ENCODE peak calls at places on chromosome 14, in eight cellular contexts. One of them, this sample, is unnamed.

GRCh38 chr14:101525646-101526527 is 35.4 kb upstream of the DIO3 start:
- DNase-seq in astrocyte of the spinal cord: no peak
- DNase-seq in NCI-H2081: no peak
- DNase-seq in WTC11: no peak
- DNase-seq in effector CD4-positive, alpha-beta T cell: no peak
- DNase-seq in fibroblast of mammary gland: no peak
- DNase-seq in ovary: no peak
- DNase-seq in small intestine: no peak
- DNase-seq in this sample: no peak

GRCh38 chr14:72925171-72925759 is 999 bp upstream of the DCAF4 start:
- DNase-seq in NCI-H2081: no peak
- DNase-seq in ovary: peak
- DNase-seq in small intestine: no peak
- DNase-seq in fibroblast of mammary gland: no peak
- DNase-seq in astrocyte of the spinal cord: no peak
- DNase-seq in effector CD4-positive, alpha-beta T cell: no peak
- DNase-seq in WTC11: no peak
- DNase-seq in this sample: no peak

GRCh38 chr14:55955175-55955574 is 163.0 kb upstream of the PELI2 start:
- DNase-seq in small intestine: no peak
- DNase-seq in ovary: no peak
- DNase-seq in effector CD4-positive, alpha-beta T cell: no peak
- DNase-seq in NCI-H2081: no peak
- DNase-seq in fibroblast of mammary gland: no peak
- DNase-seq in WTC11: no peak
- DNase-seq in astrocyte of the spinal cord: no peak
- DNase-seq in this sample: no peak

GRCh38 chr14:61388173-61388975 is 67.0 kb downstream of the PRKCH start:
- DNase-seq in NCI-H2081: no peak
- DNase-seq in effector CD4-positive, alpha-beta T cell: peak
- DNase-seq in fibroblast of mammary gland: peak
- DNase-seq in astrocyte of the spinal cord: peak
- DNase-seq in ovary: no peak
- DNase-seq in WTC11: no peak
- DNase-seq in small intestine: peak
- DNase-seq in this sample: no peak

GRCh38 chr14:22536853-22537338 is 52.1 kb downstream of the DAD1 start:
- DNase-seq in astrocyte of the spinal cord: peak
- DNase-seq in fibroblast of mammary gland: peak
- DNase-seq in small intestine: peak
- DNase-seq in ovary: peak
- DNase-seq in WTC11: no peak
- DNase-seq in NCI-H2081: no peak
- DNase-seq in effector CD4-positive, alpha-beta T cell: peak
- DNase-seq in this sample: peak

GRCh38 chr14:79418649-79419415 is 792.5 kb downstream of the DIO2 start:
- DNase-seq in small intestine: no peak
- DNase-seq in effector CD4-positive, alpha-beta T cell: no peak
- DNase-seq in NCI-H2081: no peak
- DNase-seq in ovary: no peak
- DNase-seq in astrocyte of the spinal cord: no peak
- DNase-seq in fibroblast of mammary gland: no peak
- DNase-seq in WTC11: no peak
- DNase-seq in this sample: no peak

GRCh38 chr14:100586520-100587247 is 533 bp downstream of the BEGAIN start:
- DNase-seq in effector CD4-positive, alpha-beta T cell: no peak
- DNase-seq in fibroblast of mammary gland: peak
- DNase-seq in WTC11: peak
- DNase-seq in ovary: no peak
- DNase-seq in NCI-H2081: peak
- DNase-seq in astrocyte of the spinal cord: no peak
- DNase-seq in small intestine: peak
- DNase-seq in this sample: no peak

GRCh38 chr14:95098984-95099599 is 58.2 kb downstream of the DICER1 start:
- DNase-seq in ovary: peak
- DNase-seq in fibroblast of mammary gland: peak
- DNase-seq in WTC11: peak
- DNase-seq in effector CD4-positive, alpha-beta T cell: no peak
- DNase-seq in astrocyte of the spinal cord: peak
- DNase-seq in NCI-H2081: peak
- DNase-seq in small intestine: peak
- DNase-seq in this sample: peak

GRCh38 chr14:25032092-25032784 is 17.7 kb downstream of the STXBP6 start:
- DNase-seq in small intestine: no peak
- DNase-seq in ovary: no peak
- DNase-seq in NCI-H2081: no peak
- DNase-seq in WTC11: peak
- DNase-seq in fibroblast of mammary gland: no peak
- DNase-seq in astrocyte of the spinal cord: no peak
- DNase-seq in effector CD4-positive, alpha-beta T cell: no peak
- DNase-seq in this sample: no peak

GRCh38 chr14:102097441-102098135 is 10.7 kb upstream of the HSP90AA1 start:
- DNase-seq in effector CD4-positive, alpha-beta T cell: no peak
- DNase-seq in fibroblast of mammary gland: no peak
- DNase-seq in NCI-H2081: no peak
- DNase-seq in astrocyte of the spinal cord: no peak
- DNase-seq in small intestine: no peak
- DNase-seq in WTC11: peak
- DNase-seq in ovary: no peak
- DNase-seq in this sample: no peak

GRCh38 chr14:103130965-103131364 is 7.7 kb downstream of the TNFAIP2 start:
- DNase-seq in astrocyte of the spinal cord: peak
- DNase-seq in effector CD4-positive, alpha-beta T cell: no peak
- DNase-seq in ovary: peak
- DNase-seq in fibroblast of mammary gland: peak
- DNase-seq in WTC11: no peak
- DNase-seq in small intestine: no peak
- DNase-seq in NCI-H2081: no peak
- DNase-seq in this sample: no peak

GRCh38 chr14:77240336-77240915 is 30.6 kb downstream of the NGB start:
- DNase-seq in WTC11: no peak
- DNase-seq in small intestine: no peak
- DNase-seq in ovary: no peak
- DNase-seq in NCI-H2081: no peak
- DNase-seq in astrocyte of the spinal cord: no peak
- DNase-seq in effector CD4-positive, alpha-beta T cell: no peak
- DNase-seq in fibroblast of mammary gland: no peak
- DNase-seq in this sample: no peak

GRCh38 chr14:23567186-23568020 is at the start of gene AP1G2:
- DNase-seq in WTC11: peak
- DNase-seq in NCI-H2081: peak
- DNase-seq in astrocyte of the spinal cord: peak
- DNase-seq in effector CD4-positive, alpha-beta T cell: peak
- DNase-seq in fibroblast of mammary gland: peak
- DNase-seq in small intestine: peak
- DNase-seq in ovary: peak
- DNase-seq in this sample: peak

GRCh38 chr14:50897658-50898175 is 25.9 kb downstream of the ABHD12B start:
- DNase-seq in effector CD4-positive, alpha-beta T cell: no peak
- DNase-seq in ovary: no peak
- DNase-seq in NCI-H2081: no peak
- DNase-seq in fibroblast of mammary gland: no peak
- DNase-seq in astrocyte of the spinal cord: no peak
- DNase-seq in WTC11: no peak
- DNase-seq in small intestine: no peak
- DNase-seq in this sample: no peak

GRCh38 chr14:83071888-83072501 is 1538.3 kb upstream of the SEL1L start:
- DNase-seq in effector CD4-positive, alpha-beta T cell: no peak
- DNase-seq in astrocyte of the spinal cord: no peak
- DNase-seq in small intestine: peak
- DNase-seq in WTC11: no peak
- DNase-seq in fibroblast of mammary gland: peak
- DNase-seq in ovary: no peak
- DNase-seq in NCI-H2081: peak
- DNase-seq in this sample: no peak

GRCh38 chr14:100788517-100789365 is 37.2 kb upstream of the MEG3 start:
- DNase-seq in ovary: no peak
- DNase-seq in fibroblast of mammary gland: no peak
- DNase-seq in WTC11: no peak
- DNase-seq in NCI-H2081: no peak
- DNase-seq in effector CD4-positive, alpha-beta T cell: no peak
- DNase-seq in astrocyte of the spinal cord: no peak
- DNase-seq in small intestine: no peak
- DNase-seq in this sample: no peak

GRCh38 chr14:85527458-85527857 is 2.5 kb upstream of the FLRT2 start:
- DNase-seq in astrocyte of the spinal cord: peak
- DNase-seq in NCI-H2081: no peak
- DNase-seq in small intestine: no peak
- DNase-seq in ovary: no peak
- DNase-seq in fibroblast of mammary gland: peak
- DNase-seq in effector CD4-positive, alpha-beta T cell: no peak
- DNase-seq in WTC11: no peak
- DNase-seq in this sample: no peak

GRCh38 chr14:99199854-99200653 is 71.9 kb downstream of the BCL11B start:
- DNase-seq in small intestine: no peak
- DNase-seq in astrocyte of the spinal cord: no peak
- DNase-seq in WTC11: no peak
- DNase-seq in NCI-H2081: no peak
- DNase-seq in fibroblast of mammary gland: peak
- DNase-seq in effector CD4-positive, alpha-beta T cell: no peak
- DNase-seq in ovary: no peak
- DNase-seq in this sample: no peak

GRCh38 chr14:80726211-80726610 is 215.3 kb downstream of the CEP128 start:
- DNase-seq in fibroblast of mammary gland: no peak
- DNase-seq in ovary: no peak
- DNase-seq in effector CD4-positive, alpha-beta T cell: no peak
- DNase-seq in astrocyte of the spinal cord: no peak
- DNase-seq in WTC11: no peak
- DNase-seq in NCI-H2081: no peak
- DNase-seq in small intestine: no peak
- DNase-seq in this sample: no peak

GRCh38 chr14:97266653-97267052 is 469.5 kb downstream of the VRK1 start:
- DNase-seq in NCI-H2081: no peak
- DNase-seq in astrocyte of the spinal cord: peak
- DNase-seq in small intestine: peak
- DNase-seq in WTC11: no peak
- DNase-seq in effector CD4-positive, alpha-beta T cell: no peak
- DNase-seq in fibroblast of mammary gland: peak
- DNase-seq in ovary: no peak
- DNase-seq in this sample: no peak

GRCh38 chr14:52266179-52266578 is 1.3 kb upstream of the PTGDR start:
- DNase-seq in effector CD4-positive, alpha-beta T cell: no peak
- DNase-seq in astrocyte of the spinal cord: peak
- DNase-seq in fibroblast of mammary gland: peak
- DNase-seq in ovary: no peak
- DNase-seq in NCI-H2081: no peak
- DNase-seq in WTC11: no peak
- DNase-seq in small intestine: no peak
- DNase-seq in this sample: peak

GRCh38 chr14:64502476-64503183 is 1.0 kb downstream of the ZBTB25 start:
- DNase-seq in ovary: no peak
- DNase-seq in small intestine: peak
- DNase-seq in astrocyte of the spinal cord: no peak
- DNase-seq in NCI-H2081: no peak
- DNase-seq in WTC11: no peak
- DNase-seq in effector CD4-positive, alpha-beta T cell: peak
- DNase-seq in fibroblast of mammary gland: peak
- DNase-seq in this sample: no peak

GRCh38 chr14:59229653-59230406 is 41.4 kb downstream of the DAAM1 start:
- DNase-seq in fibroblast of mammary gland: no peak
- DNase-seq in astrocyte of the spinal cord: no peak
- DNase-seq in small intestine: no peak
- DNase-seq in NCI-H2081: no peak
- DNase-seq in effector CD4-positive, alpha-beta T cell: no peak
- DNase-seq in ovary: no peak
- DNase-seq in WTC11: no peak
- DNase-seq in this sample: no peak

GRCh38 chr14:20460458-20461229 is 590 bp downstream of the PIP4P1 start:
- DNase-seq in NCI-H2081: peak
- DNase-seq in astrocyte of the spinal cord: no peak
- DNase-seq in WTC11: peak
- DNase-seq in ovary: no peak
- DNase-seq in effector CD4-positive, alpha-beta T cell: peak
- DNase-seq in small intestine: peak
- DNase-seq in fibroblast of mammary gland: no peak
- DNase-seq in this sample: no peak

GRCh38 chr14:54446201-54446693 is 5.1 kb upstream of the CNIH1 start:
- DNase-seq in effector CD4-positive, alpha-beta T cell: no peak
- DNase-seq in WTC11: no peak
- DNase-seq in small intestine: peak
- DNase-seq in NCI-H2081: peak
- DNase-seq in ovary: peak
- DNase-seq in astrocyte of the spinal cord: no peak
- DNase-seq in fibroblast of mammary gland: peak
- DNase-seq in this sample: no peak

GRCh38 chr14:68628605-68629310 is 164.1 kb downstream of the ZFP36L1 start:
- DNase-seq in NCI-H2081: no peak
- DNase-seq in ovary: no peak
- DNase-seq in fibroblast of mammary gland: no peak
- DNase-seq in WTC11: peak
- DNase-seq in astrocyte of the spinal cord: no peak
- DNase-seq in small intestine: peak
- DNase-seq in effector CD4-positive, alpha-beta T cell: no peak
- DNase-seq in this sample: no peak

GRCh38 chr14:93965287-93965821 is 11.0 kb downstream of the ASB2 start:
- DNase-seq in fibroblast of mammary gland: peak
- DNase-seq in WTC11: no peak
- DNase-seq in NCI-H2081: no peak
- DNase-seq in astrocyte of the spinal cord: peak
- DNase-seq in ovary: no peak
- DNase-seq in small intestine: no peak
- DNase-seq in effector CD4-positive, alpha-beta T cell: no peak
- DNase-seq in this sample: no peak

GRCh38 chr14:32567543-32568384 is 238.7 kb downstream of the AKAP6 start:
- DNase-seq in NCI-H2081: no peak
- DNase-seq in effector CD4-positive, alpha-beta T cell: no peak
- DNase-seq in fibroblast of mammary gland: peak
- DNase-seq in ovary: no peak
- DNase-seq in WTC11: no peak
- DNase-seq in astrocyte of the spinal cord: peak
- DNase-seq in small intestine: no peak
- DNase-seq in this sample: no peak

GRCh38 chr14:85131523-85131922 is 398.4 kb upstream of the FLRT2 start:
- DNase-seq in ovary: no peak
- DNase-seq in astrocyte of the spinal cord: no peak
- DNase-seq in effector CD4-positive, alpha-beta T cell: no peak
- DNase-seq in small intestine: no peak
- DNase-seq in fibroblast of mammary gland: no peak
- DNase-seq in WTC11: peak
- DNase-seq in NCI-H2081: peak
- DNase-seq in this sample: no peak

GRCh38 chr14:29926701-29927595 is 699 bp downstream of the PRKD1 start:
- DNase-seq in ovary: peak
- DNase-seq in small intestine: peak
- DNase-seq in fibroblast of mammary gland: peak
- DNase-seq in astrocyte of the spinal cord: peak
- DNase-seq in effector CD4-positive, alpha-beta T cell: no peak
- DNase-seq in NCI-H2081: peak
- DNase-seq in WTC11: peak
- DNase-seq in this sample: peak

GRCh38 chr14:99602054-99602787 is 1.8 kb downstream of the CCDC85C start:
- DNase-seq in effector CD4-positive, alpha-beta T cell: no peak
- DNase-seq in astrocyte of the spinal cord: peak
- DNase-seq in small intestine: peak
- DNase-seq in WTC11: no peak
- DNase-seq in ovary: no peak
- DNase-seq in NCI-H2081: no peak
- DNase-seq in fibroblast of mammary gland: no peak
- DNase-seq in this sample: no peak

GRCh38 chr14:90797919-90798318 is 18.3 kb downstream of the TTC7B start:
- DNase-seq in small intestine: no peak
- DNase-seq in WTC11: no peak
- DNase-seq in effector CD4-positive, alpha-beta T cell: no peak
- DNase-seq in NCI-H2081: no peak
- DNase-seq in fibroblast of mammary gland: no peak
- DNase-seq in ovary: no peak
- DNase-seq in astrocyte of the spinal cord: no peak
- DNase-seq in this sample: no peak